ENCODE peak calls at places on chromosomes 16 and 17, in seven cellular contexts. M is CD4-positive, alpha-beta T cell; R is activated CD4-positive, alpha-beta T cell treated with anti-CD3 and anti-CD28 coated beads for 48 hours; D is substantia nigra; A is left ventricle myocardium superior; V is choroid plexus epithelial cell; S is HEK293T. P is an unnamed sample.

GRCh38 chr16:2015117-2015946 is 4.3 kb upstream of the NPW start:
- DNase-seq in A (no peak), D (no peak), R (no peak), S (no peak), M (no peak), V (no peak), P (no peak)

GRCh38 chr16:25189305-25189704 is 27.4 kb upstream of the AQP8 start:
- DNase-seq in V (no peak), D (no peak), M (no peak), R (no peak), S (no peak), A (no peak), P (no peak)

GRCh38 chr17:58806046-58806445 is 50.4 kb downstream of the PPM1E start:
- DNase-seq in D (no peak), M (no peak), R (no peak), A (no peak), S (no peak), V (no peak), P (no peak)

GRCh38 chr17:1783834-1784611 is 22.2 kb downstream of the SERPINF1 start:
- DNase-seq in M (no peak), V (peak), R (no peak), D (no peak), A (peak), S (peak), P (peak)

GRCh38 chr17:55774834-55775233 is 24.0 kb downstream of the PCTP start:
- DNase-seq in S (no peak), R (no peak), V (no peak), A (no peak), D (no peak), M (no peak), P (no peak)

GRCh38 chr16:85548375-85548774 is 64.7 kb upstream of the GSE1 start:
- DNase-seq in M (no peak), S (no peak), V (no peak), D (no peak), A (no peak), R (no peak), P (no peak)

GRCh38 chr16:88953003-88953690 is 23.9 kb downstream of the CBFA2T3 start:
- DNase-seq in S (no peak), D (no peak), R (no peak), V (no peak), A (no peak), M (no peak), P (no peak)

GRCh38 chr16:30356401-30357084 is 1.4 kb upstream of the CD2BP2 start:
- DNase-seq in D (peak), V (no peak), S (no peak), R (no peak), A (peak), M (no peak), P (no peak)

GRCh38 chr16:27401768-27402568 is at the start of gene IL21R:
- DNase-seq in D (no peak), R (peak), M (peak), V (peak), A (peak), S (no peak), P (peak)

P was measured in left ventricle myocardium inferior.